ENCODE peak calls at places on chromosomes 2 and 18, in five cellular contexts. Y is left cardiac atrium; D is psoas muscle; Q is activated naive CD4-positive, alpha-beta T cell treated with anti-CD3 and anti-CD28 coated beads, Interleukin-2, amount 50 U/mL, for 72 hours; A is gastrocnemius medialis. H is an unnamed sample.

GRCh38 chr18:74286106-74286856 is 5.5 kb downstream of the CYB5A start:
- ATAC-seq in Y (no peak), D (no peak), Q (no peak), A (no peak), H (no peak)

GRCh38 chr18:5817821-5818220 is 77.5 kb downstream of the TMEM200C start:
- ATAC-seq in Y (no peak), D (no peak), Q (no peak), A (no peak), H (no peak)

GRCh38 chr2:205709319-205709718 is 27.0 kb downstream of the NRP2 start:
- ATAC-seq in Y (no peak), D (no peak), Q (no peak), A (no peak), H (no peak)

GRCh38 chr2:46849741-46850474 is 65.7 kb downstream of the MCFD2 start:
- ATAC-seq in Y (peak), D (no peak), Q (no peak), A (no peak), H (no peak)

GRCh38 chr2:60553496-60553991 is at the start of gene BCL11A:
- ATAC-seq in Y (peak), D (no peak), Q (no peak), A (no peak), H (peak)

GRCh38 chr2:3428577-3428976 is 49.1 kb downstream of the TRAPPC12 start:
- ATAC-seq in Y (no peak), D (no peak), Q (no peak), A (no peak), H (no peak)

GRCh38 chr2:176178271-176178806 is 10.1 kb upstream of the HOXD1 start:
- ATAC-seq in Y (no peak), D (peak), Q (no peak), A (no peak), H (peak)

GRCh38 chr2:190486037-190486623 is 48.4 kb downstream of the NEMP2 start:
- ATAC-seq in Y (no peak), D (no peak), Q (no peak), A (no peak), H (no peak)

GRCh38 chr2:172862077-172862476 is 126.4 kb downstream of the RAPGEF4 start:
- ATAC-seq in Y (no peak), D (no peak), Q (no peak), A (no peak), H (no peak)

GRCh38 chr2:66445076-66445724 is 10.3 kb downstream of the MEIS1 start:
- ATAC-seq in Y (peak), D (no peak), Q (no peak), A (no peak), H (peak)

GRCh38 chr2:109582928-109583895 is 30.6 kb downstream of the SEPTIN10 start:
- ATAC-seq in Y (no peak), D (no peak), Q (no peak), A (no peak), H (no peak)

GRCh38 chr2:100941646-100942240 is 60.3 kb upstream of the RPL31 start:
- ATAC-seq in Y (no peak), D (peak), Q (peak), A (peak), H (peak)

GRCh38 chr2:227480528-227480927 is 8.6 kb downstream of the AGFG1 start:
- ATAC-seq in Y (no peak), D (no peak), Q (peak), A (no peak), H (no peak)

GRCh38 chr2:199660167-199660566 is 190.8 kb downstream of the FTCDNL1 start:
- ATAC-seq in Y (no peak), D (no peak), Q (no peak), A (no peak), H (no peak)

GRCh38 chr2:45771251-45771650 is 119.8 kb downstream of the PRKCE start:
- ATAC-seq in Y (peak), D (peak), Q (no peak), A (peak), H (peak)

GRCh38 chr2:233081232-233081730 is 21.1 kb downstream of the INPP5D start:
- ATAC-seq in Y (no peak), D (no peak), Q (peak), A (no peak), H (no peak)

GRCh38 chr2:120528051-120528692 is 182.2 kb downstream of the INHBB start:
- ATAC-seq in Y (no peak), D (no peak), Q (no peak), A (no peak), H (no peak)

GRCh38 chr2:111227716-111228141 is 107.0 kb downstream of the BCL2L11 start:
- ATAC-seq in Y (no peak), D (no peak), Q (no peak), A (no peak), H (no peak)

GRCh38 chr18:26543368-26543767 is 5.0 kb downstream of the KCTD1 start:
- ATAC-seq in Y (no peak), D (no peak), Q (no peak), A (no peak), H (no peak)

GRCh38 chr2:104733544-104733943 is 120.4 kb upstream of the POU3F3 start:
- ATAC-seq in Y (no peak), D (no peak), Q (peak), A (no peak), H (no peak)

H was measured in gastroesophageal sphincter.